ENCODE peak calls at places on chromosomes 12 and 14, in six cellular contexts. Y is iPS DF 6.9; E is effector memory CD4-positive, alpha-beta T cell; X is CD4-positive, CD25-positive, alpha-beta regulatory T cell; L is tibial artery; Z is kidney. G is an unnamed sample. For H3K9me3, the result is how much of the 10 kb centered on the place peaks cover.

GRCh38 chr12:47946413-47947107 is 16.8 kb upstream of the TMEM106C start:
- DNase-seq in L (no peak), E (no peak), X (no peak), Z (no peak), Y (no peak), G (no peak)

GRCh38 chr12:12788675-12789368 is 3.4 kb downstream of the APOLD1 start:
- DNase-seq in Y (no peak), L (peak), X (peak), Z (no peak), E (peak), G (peak)

GRCh38 chr12:124386661-124387509 is 92.0 kb downstream of the RFLNA start:
- DNase-seq in Z (no peak), L (no peak), Y (no peak), X (no peak), E (no peak), G (no peak)

GRCh38 chr14:75871181-75871880 is 110.5 kb downstream of the TGFB3 start:
- DNase-seq in Z (no peak), L (no peak), X (no peak), Y (no peak), E (no peak), G (no peak)

GRCh38 chr12:104952816-104953215 is 5.3 kb downstream of the SLC41A2 start:
- DNase-seq in L (no peak), Y (no peak), Z (no peak), X (no peak), E (no peak), G (no peak)

GRCh38 chr12:127293507-127294310 is 973.3 kb upstream of the TMEM132C start:
- DNase-seq in Y (peak), X (no peak), E (no peak), L (no peak), Z (no peak), G (no peak)

GRCh38 chr14:54790092-54790491 is 112.5 kb downstream of the GCH1 start:
- DNase-seq in X (no peak), E (no peak), Z (no peak), Y (no peak), L (no peak), G (no peak)

GRCh38 chr14:69135133-69135532 is 17.8 kb downstream of the DCAF5 start:
- DNase-seq in Y (no peak), E (no peak), X (no peak), L (no peak), Z (no peak), G (no peak)

GRCh38 chr12:59193476-59194050 is 273.3 kb upstream of the LRIG3 start:
- DNase-seq in L (no peak), Z (no peak), X (no peak), Y (no peak), E (no peak), G (no peak)

GRCh38 chr12:104064842-104065441 is 611 bp downstream of the HCFC2 start:
- DNase-seq in Z (peak), E (no peak), Y (no peak), X (no peak), L (no peak), G (no peak)

GRCh38 chr12:104763163-104763805 is 194.8 kb downstream of the SLC41A2 start:
- DNase-seq in L (no peak), Z (no peak), E (no peak), Y (no peak), X (no peak), G (no peak)

GRCh38 chr12:52380271-52380694 is 5.2 kb downstream of the KRT84 start:
- DNase-seq in X (no peak), Z (no peak), L (no peak), E (no peak), Y (peak), G (no peak)

GRCh38 chr12:40325349-40325960 is 100.7 kb downstream of the LRRK2 start:
- DNase-seq in Z (no peak), Y (peak), L (no peak), E (no peak), X (no peak), G (no peak)

GRCh38 chr12:45464699-45465098 is 248.8 kb downstream of the ANO6 start:
- DNase-seq in Z (no peak), X (no peak), Y (no peak), E (no peak), L (no peak), G (no peak)

GRCh38 chr12:26282339-26282945 is 87.1 kb downstream of the SSPN start:
- DNase-seq in E (no peak), Y (no peak), L (no peak), X (no peak), Z (no peak), G (no peak)

GRCh38 chr14:99190696-99191662 is 81.0 kb downstream of the BCL11B start:
- DNase-seq in E (no peak), L (no peak), Y (no peak), X (no peak), Z (no peak), G (no peak)

GRCh38 chr12:119229837-119230236 is 51.1 kb downstream of the HSPB8 start:
- DNase-seq in E (no peak), Y (peak), X (no peak), L (no peak), Z (no peak), G (no peak)

GRCh38 chr12:6761849-6762248 is 4.3 kb upstream of the PTMS start:
- DNase-seq in L (no peak), E (no peak), Y (no peak), Z (no peak), X (no peak), G (no peak)

GRCh38 chr12:105418232-105418631 is 87.7 kb downstream of the C12orf75 start:
- DNase-seq in Y (no peak), E (no peak), L (no peak), Z (no peak), X (no peak), G (no peak)

GRCh38 chr12:48973531-48973930 is 2.0 kb upstream of the WNT10B start:
- DNase-seq in X (no peak), Y (no peak), Z (peak), L (no peak), E (no peak), G (no peak)

GRCh38 chr14:66939409-66939808 is 249.8 kb upstream of the GARIN2 start:
- DNase-seq in Z (no peak), L (no peak), E (no peak), X (no peak), Y (no peak), G (no peak)

GRCh38 chr14:66944872-66945271 is 244.4 kb upstream of the GARIN2 start:
- DNase-seq in L (no peak), Z (no peak), X (no peak), Y (no peak), E (no peak), G (no peak)
- H3K9me3 ChIP-seq in L (under half), Z (under half), X (half or more), Y (under half), E (under half), G (under half)

GRCh38 chr14:89521988-89522387 is 105.0 kb upstream of the FOXN3 start:
- DNase-seq in E (no peak), L (no peak), Y (no peak), Z (no peak), X (no peak), G (no peak)
- H3K9me3 ChIP-seq in E (under half), L (under half), Y (under half), Z (under half), X (under half), G (under half)

GRCh38 chr14:42884100-42884499 is 1277.4 kb downstream of the LRFN5 start:
- DNase-seq in L (no peak), E (no peak), Z (no peak), Y (no peak), X (no peak), G (no peak)
- H3K9me3 ChIP-seq in L (under half), E (under half), Z (under half), Y (under half), X (under half), G (under half)

GRCh38 chr12:31985832-31986231 is 26.6 kb downstream of the RESF1 start:
- DNase-seq in X (no peak), Z (no peak), E (no peak), Y (no peak), L (no peak), G (no peak)
- H3K9me3 ChIP-seq in X (half or more), Z (under half), E (under half), Y (under half), L (under half), G (under half)

G was measured in T-helper 17 cell.